ENCODE peak calls at places on chromosomes 16 and 17, in seven cellular contexts. T is neural progenitor cell, V is MM.1S, A is IMR-90, H is GM12878, E is colonic mucosa, P is SK-N-SH. L is an unnamed sample. For H3K27me3, the result is how much of the 10 kb centered on the place peaks cover.

GRCh38 chr16:14278749-14279148 is 207.6 kb downstream of the MRTFB start:
- DNase-seq in T (no peak), P (no peak), H (no peak), E (no peak), V (no peak), A (no peak), L (no peak)

GRCh38 chr16:19068237-19068815 is 912 bp downstream of the COQ7 start:
- DNase-seq in V (no peak), P (no peak), T (no peak), E (no peak), H (no peak), A (no peak), L (peak)

GRCh38 chr16:84788968-84789371 is 30.8 kb upstream of the CRISPLD2 start:
- DNase-seq in P (peak), E (no peak), V (no peak), T (no peak), A (no peak), H (no peak), L (peak)

GRCh38 chr17:73430848-73431247 is 119.0 kb upstream of the CDC42EP4 start:
- DNase-seq in E (peak), A (no peak), V (peak), H (no peak), P (no peak), T (no peak), L (no peak)

GRCh38 chr17:69607162-69607834 is 192.8 kb downstream of the MAP2K6 start:
- DNase-seq in H (peak), V (peak), P (peak), A (peak), T (peak), E (peak), L (peak)

GRCh38 chr17:74118504-74118903 is 85.0 kb upstream of the RPL38 start:
- DNase-seq in H (no peak), E (no peak), A (no peak), P (peak), T (peak), V (no peak), L (no peak)

GRCh38 chr17:77131919-77132318 is 8.8 kb upstream of the SEC14L1 start:
- DNase-seq in A (peak), E (no peak), H (no peak), T (no peak), P (peak), V (no peak), L (peak)

GRCh38 chr16:14020141-14020540 is 51.0 kb upstream of the MRTFB start:
- DNase-seq in E (no peak), A (no peak), H (no peak), T (no peak), P (no peak), V (no peak), L (no peak)

GRCh38 chr17:82241183-82241925 is 12.5 kb downstream of the SLC16A3 start:
- DNase-seq in A (peak), T (no peak), V (no peak), H (no peak), E (peak), P (peak), L (peak)

GRCh38 chr16:8372141-8372540 is 218.2 kb downstream of the TMEM114 start:
- DNase-seq in A (no peak), H (no peak), V (no peak), T (no peak), P (no peak), E (no peak), L (no peak)

GRCh38 chr16:72921106-72921505 is 126.8 kb downstream of the ZFHX3 start:
- DNase-seq in A (no peak), H (no peak), E (no peak), P (no peak), T (no peak), V (no peak), L (no peak)

GRCh38 chr16:58636474-58636873 is 6.8 kb upstream of the CNOT1 start:
- DNase-seq in H (no peak), E (no peak), P (no peak), V (no peak), A (no peak), T (no peak), L (no peak)

GRCh38 chr17:8964801-8965393 is 610 bp downstream of the PIK3R5 start:
- DNase-seq in A (no peak), T (peak), E (peak), V (no peak), H (no peak), P (no peak), L (no peak)

GRCh38 chr16:85763616-85764015 is 12.7 kb upstream of the C16orf74 start:
- DNase-seq in T (no peak), E (no peak), H (no peak), P (no peak), V (no peak), A (no peak), L (no peak)

GRCh38 chr17:43368740-43369506 is 29.9 kb upstream of the ARL4D start:
- DNase-seq in T (peak), A (peak), H (no peak), V (peak), E (peak), P (peak), L (peak)

GRCh38 chr17:30191072-30191471 is 44.4 kb downstream of the SLC6A4 start:
- DNase-seq in T (no peak), V (no peak), H (no peak), A (no peak), P (no peak), E (no peak), L (no peak)

DNA sequence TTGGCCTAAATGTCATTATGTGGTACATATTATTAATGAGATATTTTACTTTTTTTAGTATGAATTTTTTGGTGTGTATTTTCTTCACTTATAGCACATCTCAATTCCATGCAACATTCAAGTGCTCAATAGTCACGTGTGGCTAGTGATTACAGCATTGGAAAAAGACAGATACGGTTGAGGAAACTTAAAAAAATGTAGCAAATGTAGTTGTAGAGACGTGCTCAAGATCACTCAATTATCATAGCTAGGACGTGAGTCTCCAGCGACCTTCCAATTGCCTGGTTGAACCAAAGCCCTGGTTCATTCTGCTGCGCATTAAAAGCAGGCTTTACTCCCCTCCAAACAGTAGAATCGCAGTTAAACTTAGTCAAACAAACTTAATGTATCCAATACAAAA is 1.2 kb upstream of the LIG3 start:
- DNase-seq in V (no peak), P (no peak), A (no peak), T (no peak), H (no peak), E (no peak), L (no peak)
- H3K4me3 ChIP-seq in V (no peak), P (no peak), A (no peak), T (peak), H (peak), E (no peak), L (peak)

DNA sequence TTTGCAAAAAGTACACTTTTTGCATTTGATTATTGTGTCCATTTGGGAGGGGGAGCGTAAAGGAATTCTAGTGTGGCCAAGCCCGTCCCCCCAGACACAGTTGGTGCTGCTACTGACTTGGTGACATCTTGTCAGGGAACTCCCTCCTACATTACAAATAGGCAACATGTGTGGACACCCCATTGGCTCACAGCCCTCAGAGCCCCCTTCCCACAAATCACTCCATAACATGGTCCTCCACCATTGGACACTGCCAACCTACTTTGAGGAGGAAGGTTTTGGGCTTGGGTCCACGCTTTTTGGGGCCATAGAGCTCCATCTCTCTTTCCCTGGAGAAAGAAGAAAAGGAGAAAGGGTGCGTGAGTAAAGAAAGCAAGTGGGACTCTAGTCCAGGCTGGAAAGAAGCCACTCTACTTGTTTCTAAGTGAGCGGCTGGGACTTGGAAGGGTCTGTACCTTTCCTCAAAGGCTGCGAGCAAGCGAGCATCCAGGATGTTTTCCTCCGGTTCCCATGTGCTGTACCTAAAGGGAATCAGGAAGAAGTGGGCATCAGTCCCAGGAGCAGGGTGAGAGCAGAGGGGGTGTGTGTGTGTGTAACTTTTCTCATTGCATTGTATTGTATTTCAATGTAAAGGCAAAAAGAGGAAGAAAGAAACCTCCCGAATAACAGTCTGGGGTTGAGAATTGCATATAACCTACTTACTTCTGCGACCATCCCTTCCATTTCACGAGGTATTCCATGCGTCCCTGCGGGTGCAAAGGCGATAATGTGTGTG is 895 bp downstream of the CBX8 start:
- DNase-seq in T (peak), A (no peak), H (no peak), E (no peak), V (no peak), P (peak), L (no peak)
- H3K9ac ChIP-seq in T (no peak), A (peak), H (no peak), E (peak), V (peak), P (peak), L (peak)

GRCh38 chr16:80902306-80903154 is 98.1 kb upstream of the CDYL2 start:
- DNase-seq in H (no peak), T (no peak), V (no peak), E (no peak), P (no peak), A (no peak), L (no peak)
- H3K27me3 ChIP-seq in H (under half), T (under half), V (under half), E (under half), P (under half), A (under half), L (under half)

GRCh38 chr16:789451-789850 is 1.0 kb downstream of the CHTF18 start:
- DNase-seq in V (no peak), H (no peak), E (no peak), P (no peak), T (no peak), A (no peak), L (no peak)
- H3K4me3 ChIP-seq in V (peak), H (peak), E (no peak), P (peak), T (peak), A (no peak), L (peak)